ENCODE peak calls at places on chromosomes 12 and 14, in six cellular contexts. One of them, this sample, is unnamed.

GRCh38 chr12:1590083-1590979 is 4.0 kb downstream of the FBXL14 start:
- DNase-seq in lower lobe of right lung: no peak
- DNase-seq in aorta: peak
- DNase-seq in activated CD4-positive, alpha-beta T cell treated with anti-CD3 and anti-CD28 coated beads for 1 hour: no peak
- DNase-seq in M059J: peak
- DNase-seq in NCI-H1092 treated with DMSO at 0.1 percent for 48 hours: no peak
- DNase-seq in this sample: no peak

GRCh38 chr14:68563256-68564131 is 229.4 kb downstream of the ZFP36L1 start:
- DNase-seq in lower lobe of right lung: no peak
- DNase-seq in aorta: no peak
- DNase-seq in activated CD4-positive, alpha-beta T cell treated with anti-CD3 and anti-CD28 coated beads for 1 hour: no peak
- DNase-seq in M059J: peak
- DNase-seq in NCI-H1092 treated with DMSO at 0.1 percent for 48 hours: no peak
- DNase-seq in this sample: no peak

GRCh38 chr12:19382111-19382526 is 57.2 kb upstream of the AEBP2 start:
- DNase-seq in lower lobe of right lung: no peak
- DNase-seq in aorta: no peak
- DNase-seq in activated CD4-positive, alpha-beta T cell treated with anti-CD3 and anti-CD28 coated beads for 1 hour: no peak
- DNase-seq in M059J: peak
- DNase-seq in NCI-H1092 treated with DMSO at 0.1 percent for 48 hours: no peak
- DNase-seq in this sample: no peak

GRCh38 chr14:87411370-87411769 is 581.6 kb downstream of the GALC start:
- DNase-seq in lower lobe of right lung: no peak
- DNase-seq in aorta: no peak
- DNase-seq in activated CD4-positive, alpha-beta T cell treated with anti-CD3 and anti-CD28 coated beads for 1 hour: no peak
- DNase-seq in M059J: no peak
- DNase-seq in NCI-H1092 treated with DMSO at 0.1 percent for 48 hours: no peak
- DNase-seq in this sample: peak

GRCh38 chr12:75366629-75367028 is 24.3 kb upstream of the GLIPR1L2 start:
- DNase-seq in lower lobe of right lung: no peak
- DNase-seq in aorta: no peak
- DNase-seq in activated CD4-positive, alpha-beta T cell treated with anti-CD3 and anti-CD28 coated beads for 1 hour: no peak
- DNase-seq in M059J: peak
- DNase-seq in NCI-H1092 treated with DMSO at 0.1 percent for 48 hours: no peak
- DNase-seq in this sample: no peak

GRCh38 chr14:65357091-65357490 is 55.4 kb upstream of the FUT8 start:
- DNase-seq in lower lobe of right lung: no peak
- DNase-seq in aorta: no peak
- DNase-seq in activated CD4-positive, alpha-beta T cell treated with anti-CD3 and anti-CD28 coated beads for 1 hour: no peak
- DNase-seq in M059J: peak
- DNase-seq in NCI-H1092 treated with DMSO at 0.1 percent for 48 hours: no peak
- DNase-seq in this sample: no peak

GRCh38 chr12:117521327-117521726 is 159.9 kb upstream of the NOS1 start:
- DNase-seq in lower lobe of right lung: no peak
- DNase-seq in aorta: no peak
- DNase-seq in activated CD4-positive, alpha-beta T cell treated with anti-CD3 and anti-CD28 coated beads for 1 hour: no peak
- DNase-seq in M059J: no peak
- DNase-seq in NCI-H1092 treated with DMSO at 0.1 percent for 48 hours: no peak
- DNase-seq in this sample: no peak

GRCh38 chr14:104694991-104695659 is 5.7 kb downstream of the INF2 start:
- DNase-seq in lower lobe of right lung: no peak
- DNase-seq in aorta: no peak
- DNase-seq in activated CD4-positive, alpha-beta T cell treated with anti-CD3 and anti-CD28 coated beads for 1 hour: no peak
- DNase-seq in M059J: peak
- DNase-seq in NCI-H1092 treated with DMSO at 0.1 percent for 48 hours: peak
- DNase-seq in this sample: no peak

GRCh38 chr12:52506858-52507715 is 13.1 kb downstream of the KRT5 start:
- DNase-seq in lower lobe of right lung: no peak
- DNase-seq in aorta: no peak
- DNase-seq in activated CD4-positive, alpha-beta T cell treated with anti-CD3 and anti-CD28 coated beads for 1 hour: no peak
- DNase-seq in M059J: peak
- DNase-seq in NCI-H1092 treated with DMSO at 0.1 percent for 48 hours: peak
- DNase-seq in this sample: no peak

GRCh38 chr14:105439710-105440553 is 20.3 kb downstream of the MTA1 start:
- DNase-seq in lower lobe of right lung: peak
- DNase-seq in aorta: no peak
- DNase-seq in activated CD4-positive, alpha-beta T cell treated with anti-CD3 and anti-CD28 coated beads for 1 hour: no peak
- DNase-seq in M059J: no peak
- DNase-seq in NCI-H1092 treated with DMSO at 0.1 percent for 48 hours: peak
- DNase-seq in this sample: no peak

GRCh38 chr12:75556306-75556899 is 45.0 kb upstream of the KRR1 start:
- DNase-seq in lower lobe of right lung: no peak
- DNase-seq in aorta: no peak
- DNase-seq in activated CD4-positive, alpha-beta T cell treated with anti-CD3 and anti-CD28 coated beads for 1 hour: no peak
- DNase-seq in M059J: no peak
- DNase-seq in NCI-H1092 treated with DMSO at 0.1 percent for 48 hours: no peak
- DNase-seq in this sample: no peak

GRCh38 chr12:29073631-29074239 is 75.3 kb upstream of the FAR2 start:
- DNase-seq in lower lobe of right lung: no peak
- DNase-seq in aorta: no peak
- DNase-seq in activated CD4-positive, alpha-beta T cell treated with anti-CD3 and anti-CD28 coated beads for 1 hour: no peak
- DNase-seq in M059J: peak
- DNase-seq in NCI-H1092 treated with DMSO at 0.1 percent for 48 hours: peak
- DNase-seq in this sample: no peak

GRCh38 chr14:68469208-68469713 is 323.6 kb downstream of the ZFP36L1 start:
- DNase-seq in lower lobe of right lung: no peak
- DNase-seq in aorta: no peak
- DNase-seq in activated CD4-positive, alpha-beta T cell treated with anti-CD3 and anti-CD28 coated beads for 1 hour: no peak
- DNase-seq in M059J: no peak
- DNase-seq in NCI-H1092 treated with DMSO at 0.1 percent for 48 hours: no peak
- DNase-seq in this sample: no peak

GRCh38 chr12:28708918-28709371 is 440.1 kb upstream of the FAR2 start:
- DNase-seq in lower lobe of right lung: no peak
- DNase-seq in aorta: no peak
- DNase-seq in activated CD4-positive, alpha-beta T cell treated with anti-CD3 and anti-CD28 coated beads for 1 hour: no peak
- DNase-seq in M059J: peak
- DNase-seq in NCI-H1092 treated with DMSO at 0.1 percent for 48 hours: no peak
- DNase-seq in this sample: no peak

GRCh38 chr12:113396828-113397496 is 6.7 kb downstream of the SDS start:
- DNase-seq in lower lobe of right lung: no peak
- DNase-seq in aorta: no peak
- DNase-seq in activated CD4-positive, alpha-beta T cell treated with anti-CD3 and anti-CD28 coated beads for 1 hour: no peak
- DNase-seq in M059J: no peak
- DNase-seq in NCI-H1092 treated with DMSO at 0.1 percent for 48 hours: no peak
- DNase-seq in this sample: no peak

GRCh38 chr14:76811561-76811960 is 1.1 kb downstream of the ANGEL1 start:
- DNase-seq in lower lobe of right lung: no peak
- DNase-seq in aorta: no peak
- DNase-seq in activated CD4-positive, alpha-beta T cell treated with anti-CD3 and anti-CD28 coated beads for 1 hour: no peak
- DNase-seq in M059J: no peak
- DNase-seq in NCI-H1092 treated with DMSO at 0.1 percent for 48 hours: no peak
- DNase-seq in this sample: no peak

GRCh38 chr14:50647282-50647681 is 20.8 kb downstream of the SAV1 start:
- DNase-seq in lower lobe of right lung: no peak
- DNase-seq in aorta: no peak
- DNase-seq in activated CD4-positive, alpha-beta T cell treated with anti-CD3 and anti-CD28 coated beads for 1 hour: no peak
- DNase-seq in M059J: no peak
- DNase-seq in NCI-H1092 treated with DMSO at 0.1 percent for 48 hours: no peak
- DNase-seq in this sample: no peak

GRCh38 chr12:57545809-57546437 is 1.1 kb downstream of the DCTN2 start:
- DNase-seq in lower lobe of right lung: no peak
- DNase-seq in aorta: no peak
- DNase-seq in activated CD4-positive, alpha-beta T cell treated with anti-CD3 and anti-CD28 coated beads for 1 hour: no peak
- DNase-seq in M059J: no peak
- DNase-seq in NCI-H1092 treated with DMSO at 0.1 percent for 48 hours: no peak
- DNase-seq in this sample: peak

GRCh38 chr14:92397140-92397815 is 74.3 kb downstream of the SLC24A4 start:
- DNase-seq in lower lobe of right lung: peak
- DNase-seq in aorta: no peak
- DNase-seq in activated CD4-positive, alpha-beta T cell treated with anti-CD3 and anti-CD28 coated beads for 1 hour: no peak
- DNase-seq in M059J: peak
- DNase-seq in NCI-H1092 treated with DMSO at 0.1 percent for 48 hours: no peak
- DNase-seq in this sample: no peak

GRCh38 chr12:466762-467161 is 7.0 kb downstream of the B4GALNT3 start:
- DNase-seq in lower lobe of right lung: no peak
- DNase-seq in aorta: no peak
- DNase-seq in activated CD4-positive, alpha-beta T cell treated with anti-CD3 and anti-CD28 coated beads for 1 hour: no peak
- DNase-seq in M059J: no peak
- DNase-seq in NCI-H1092 treated with DMSO at 0.1 percent for 48 hours: no peak
- DNase-seq in this sample: no peak

GRCh38 chr12:12799163-12799920 is 13.8 kb upstream of the DDX47 start:
- DNase-seq in lower lobe of right lung: no peak
- DNase-seq in aorta: no peak
- DNase-seq in activated CD4-positive, alpha-beta T cell treated with anti-CD3 and anti-CD28 coated beads for 1 hour: no peak
- DNase-seq in M059J: no peak
- DNase-seq in NCI-H1092 treated with DMSO at 0.1 percent for 48 hours: no peak
- DNase-seq in this sample: no peak

GRCh38 chr14:68692916-68693771 is 99.7 kb downstream of the ZFP36L1 start:
- DNase-seq in lower lobe of right lung: no peak
- DNase-seq in aorta: no peak
- DNase-seq in activated CD4-positive, alpha-beta T cell treated with anti-CD3 and anti-CD28 coated beads for 1 hour: no peak
- DNase-seq in M059J: peak
- DNase-seq in NCI-H1092 treated with DMSO at 0.1 percent for 48 hours: no peak
- DNase-seq in this sample: peak

GRCh38 chr12:67697443-67697842 is 48.9 kb downstream of the DYRK2 start:
- DNase-seq in lower lobe of right lung: no peak
- DNase-seq in aorta: no peak
- DNase-seq in activated CD4-positive, alpha-beta T cell treated with anti-CD3 and anti-CD28 coated beads for 1 hour: no peak
- DNase-seq in M059J: peak
- DNase-seq in NCI-H1092 treated with DMSO at 0.1 percent for 48 hours: no peak
- DNase-seq in this sample: no peak

GRCh38 chr14:67167420-67168109 is 21.7 kb upstream of the GARIN2 start:
- DNase-seq in lower lobe of right lung: no peak
- DNase-seq in aorta: no peak
- DNase-seq in activated CD4-positive, alpha-beta T cell treated with anti-CD3 and anti-CD28 coated beads for 1 hour: no peak
- DNase-seq in M059J: peak
- DNase-seq in NCI-H1092 treated with DMSO at 0.1 percent for 48 hours: no peak
- DNase-seq in this sample: no peak

GRCh38 chr12:68236421-68237059 is 10.9 kb upstream of the IL26 start:
- DNase-seq in lower lobe of right lung: no peak
- DNase-seq in aorta: no peak
- DNase-seq in activated CD4-positive, alpha-beta T cell treated with anti-CD3 and anti-CD28 coated beads for 1 hour: peak
- DNase-seq in M059J: peak
- DNase-seq in NCI-H1092 treated with DMSO at 0.1 percent for 48 hours: no peak
- DNase-seq in this sample: no peak

GRCh38 chr12:4056910-4057845 is 184.0 kb upstream of the PARP11 start:
- DNase-seq in lower lobe of right lung: no peak
- DNase-seq in aorta: no peak
- DNase-seq in activated CD4-positive, alpha-beta T cell treated with anti-CD3 and anti-CD28 coated beads for 1 hour: no peak
- DNase-seq in M059J: no peak
- DNase-seq in NCI-H1092 treated with DMSO at 0.1 percent for 48 hours: no peak
- DNase-seq in this sample: no peak

GRCh38 chr12:90075685-90076084 is 367.0 kb upstream of the ATP2B1 start:
- DNase-seq in lower lobe of right lung: no peak
- DNase-seq in aorta: no peak
- DNase-seq in activated CD4-positive, alpha-beta T cell treated with anti-CD3 and anti-CD28 coated beads for 1 hour: no peak
- DNase-seq in M059J: no peak
- DNase-seq in NCI-H1092 treated with DMSO at 0.1 percent for 48 hours: no peak
- DNase-seq in this sample: no peak

GRCh38 chr14:75822522-75823288 is 159.1 kb downstream of the TGFB3 start:
- DNase-seq in lower lobe of right lung: no peak
- DNase-seq in aorta: no peak
- DNase-seq in activated CD4-positive, alpha-beta T cell treated with anti-CD3 and anti-CD28 coated beads for 1 hour: no peak
- DNase-seq in M059J: peak
- DNase-seq in NCI-H1092 treated with DMSO at 0.1 percent for 48 hours: no peak
- DNase-seq in this sample: no peak

GRCh38 chr14:106875503-106875902 is 1349.1 kb downstream of the TMEM121 start:
- DNase-seq in lower lobe of right lung: no peak
- DNase-seq in aorta: no peak
- DNase-seq in activated CD4-positive, alpha-beta T cell treated with anti-CD3 and anti-CD28 coated beads for 1 hour: no peak
- DNase-seq in M059J: no peak
- DNase-seq in NCI-H1092 treated with DMSO at 0.1 percent for 48 hours: peak
- DNase-seq in this sample: no peak

GRCh38 chr14:25150934-25151790 is 101.2 kb upstream of the STXBP6 start:
- DNase-seq in lower lobe of right lung: no peak
- DNase-seq in aorta: no peak
- DNase-seq in activated CD4-positive, alpha-beta T cell treated with anti-CD3 and anti-CD28 coated beads for 1 hour: no peak
- DNase-seq in M059J: peak
- DNase-seq in NCI-H1092 treated with DMSO at 0.1 percent for 48 hours: peak
- DNase-seq in this sample: no peak

This sample was measured in posterior vena cava.